ENCODE peak calls at places on chromosome 12, in seven cellular contexts. R is lung; D is psoas muscle; E is CD8-positive, alpha-beta T cell; U is HL-60; V is tibial nerve; I is GM06990. J is an unnamed sample.

GRCh38 chr12:93669452-93669851 is 7.7 kb upstream of the CRADD start:
- DNase-seq in R (no peak), D (no peak), E (no peak), U (no peak), V (no peak), I (no peak), J (no peak)

GRCh38 chr12:51972849-51973273 is 21.4 kb downstream of the ACVR1B start:
- DNase-seq in R (peak), D (peak), E (peak), U (peak), V (peak), I (no peak), J (no peak)

GRCh38 chr12:28258998-28259397 is 68.7 kb downstream of the CCDC91 start:
- DNase-seq in R (no peak), D (no peak), E (no peak), U (no peak), V (no peak), I (no peak), J (no peak)

GRCh38 chr12:108297895-108298760 is 41.0 kb downstream of the CMKLR1 start:
- DNase-seq in R (no peak), D (no peak), E (no peak), U (no peak), V (no peak), I (peak), J (no peak)

GRCh38 chr12:27547592-27547991 is 23.6 kb downstream of the PPFIBP1 start:
- DNase-seq in R (no peak), D (no peak), E (no peak), U (no peak), V (no peak), I (no peak), J (no peak)

GRCh38 chr12:45050331-45050750 is 558 bp downstream of the DBX2 start:
- DNase-seq in R (no peak), D (no peak), E (no peak), U (no peak), V (no peak), I (peak), J (no peak)

GRCh38 chr12:41944241-41944640 is 200.4 kb downstream of the GXYLT1 start:
- DNase-seq in R (no peak), D (no peak), E (no peak), U (no peak), V (no peak), I (no peak), J (no peak)

GRCh38 chr12:45257185-45257585 is 41.3 kb downstream of the ANO6 start:
- DNase-seq in R (no peak), D (no peak), E (no peak), U (no peak), V (no peak), I (peak), J (no peak)

GRCh38 chr12:51070004-51070403 is 13.4 kb downstream of the CSRNP2 start:
- DNase-seq in R (peak), D (no peak), E (no peak), U (peak), V (peak), I (no peak), J (no peak)

GRCh38 chr12:45681469-45681868 is 48.0 kb upstream of the ARID2 start:
- DNase-seq in R (no peak), D (no peak), E (no peak), U (no peak), V (no peak), I (no peak), J (no peak)

GRCh38 chr12:124461241-124461673 is 106.2 kb downstream of the NCOR2 start:
- DNase-seq in R (no peak), D (no peak), E (no peak), U (no peak), V (no peak), I (no peak), J (no peak)

GRCh38 chr12:47990351-47991105 is 13.7 kb downstream of the COL2A1 start:
- DNase-seq in R (no peak), D (no peak), E (peak), U (peak), V (no peak), I (peak), J (no peak)

GRCh38 chr12:47078733-47079364 is 572 bp upstream of the PCED1B start:
- DNase-seq in R (no peak), D (peak), E (peak), U (no peak), V (no peak), I (peak), J (no peak)

GRCh38 chr12:65313704-65314317 is 35.3 kb downstream of the MSRB3 start:
- DNase-seq in R (no peak), D (no peak), E (no peak), U (no peak), V (no peak), I (no peak), J (no peak)

GRCh38 chr12:94208433-94208921 is 60.1 kb downstream of the PLXNC1 start:
- DNase-seq in R (no peak), D (no peak), E (no peak), U (no peak), V (peak), I (no peak), J (no peak)

GRCh38 chr12:61490732-61491498 is 769.3 kb upstream of the USP15 start:
- DNase-seq in R (no peak), D (no peak), E (no peak), U (no peak), V (no peak), I (no peak), J (no peak)

GRCh38 chr12:51392556-51393237 is 1.5 kb upstream of the GALNT6 start:
- DNase-seq in R (no peak), D (no peak), E (no peak), U (no peak), V (no peak), I (peak), J (no peak)

GRCh38 chr12:96487634-96488033 is 1.7 kb upstream of the CFAP54 start:
- DNase-seq in R (no peak), D (no peak), E (no peak), U (no peak), V (no peak), I (no peak), J (no peak)

DNA sequence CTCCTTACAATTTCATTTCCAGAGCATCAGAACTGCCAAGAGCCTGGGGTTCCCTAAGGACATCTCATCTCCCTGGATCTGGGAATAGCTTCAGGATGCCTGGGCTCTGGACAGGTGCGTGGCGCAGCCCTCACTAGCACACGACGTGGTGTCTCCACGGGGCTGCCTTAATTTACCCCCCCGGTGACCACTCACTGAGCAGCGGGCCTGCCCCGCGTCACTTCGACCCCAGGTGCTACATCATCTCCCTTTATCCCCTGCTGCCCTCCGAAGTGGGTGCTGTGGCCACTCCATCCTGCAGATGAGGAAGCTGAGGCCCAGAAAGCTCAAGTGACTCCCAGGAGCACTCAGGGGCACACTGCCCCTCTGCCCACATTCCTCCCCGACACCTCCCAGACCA is 177.8 kb upstream of the SFSWAP start:
- DNase-seq in R (no peak), D (no peak), E (no peak), U (no peak), V (no peak), I (no peak), J (no peak)
- H3K4me3 ChIP-seq in R (no peak), D (no peak), E (no peak), U (no peak), V (no peak), I (no peak), J (no peak)

GRCh38 chr12:92046557-92046956 is 99.1 kb downstream of the BTG1 start:
- DNase-seq in R (no peak), D (no peak), E (no peak), U (no peak), V (no peak), I (no peak), J (no peak)
- H3K4me3 ChIP-seq in R (no peak), D (no peak), E (no peak), U (no peak), V (no peak), I (peak), J (no peak)

DNA sequence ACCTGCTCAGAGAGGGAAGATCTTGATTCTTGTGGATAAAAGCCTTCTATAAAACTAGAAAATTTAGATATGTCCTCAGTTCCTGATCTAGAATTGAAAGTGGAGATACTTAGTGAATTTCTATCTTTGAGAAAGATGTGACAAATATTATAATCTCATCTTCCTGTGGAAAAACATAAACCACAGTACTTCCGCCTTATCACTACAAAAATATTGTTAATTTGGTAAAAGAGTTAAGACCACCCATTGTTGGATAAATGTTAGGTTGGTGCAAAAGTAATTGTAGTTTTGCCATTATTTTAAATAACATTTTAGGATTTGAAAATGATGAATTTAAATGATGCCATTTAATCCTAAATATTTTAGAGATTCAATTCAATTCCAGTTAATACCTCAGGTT is at the start of gene KLRK1:
- DNase-seq in R (no peak), D (no peak), E (no peak), U (no peak), V (no peak), I (no peak), J (no peak)
- H3K4me3 ChIP-seq in R (no peak), D (no peak), E (peak), U (no peak), V (no peak), I (no peak), J (no peak)

GRCh38 chr12:24902521-24903304 is 46.2 kb downstream of the BCAT1 start:
- DNase-seq in R (no peak), D (peak), E (no peak), U (no peak), V (no peak), I (peak), J (no peak)
- H3K4me3 ChIP-seq in R (peak), D (peak), E (peak), U (no peak), V (peak), I (peak), J (peak)